ENCODE peak calls at places on chromosomes 4 and X, in five cellular contexts. One of them, this sample, is unnamed.
A peak's percentile ranks its signal among the peaks of the same experiment; 100 is the strongest.

GRCh38 chr4:123406862-123407261 is 10.3 kb downstream of the SPRY1 start:
- DNase-seq in PC-3: no peak
- DNase-seq in endothelial cell: no peak
- DNase-seq in astrocyte of the spinal cord: no peak
- DNase-seq in activated naive CD4-positive, alpha-beta T cell: no peak
- DNase-seq in this sample: no peak

GRCh38 chrX:53440631-53441517 is 6.7 kb upstream of the HSD17B10 start:
- DNase-seq in astrocyte of the spinal cord: peak; percentile 58
- DNase-seq in activated naive CD4-positive, alpha-beta T cell: no peak
- DNase-seq in PC-3: peak; percentile 72
- DNase-seq in endothelial cell: peak; percentile 3
- DNase-seq in this sample: peak; percentile 49

GRCh38 chrX:107205770-107206696 is at the start of the genes DNAAF6 and NUP62CL:
- DNase-seq in PC-3: peak; percentile 70
- DNase-seq in endothelial cell: peak; percentile 69
- DNase-seq in astrocyte of the spinal cord: peak; percentile 29
- DNase-seq in activated naive CD4-positive, alpha-beta T cell: peak; percentile 55
- DNase-seq in this sample: peak; percentile 53

GRCh38 chr4:174305961-174306360 is 22.2 kb downstream of the CEP44 start:
- DNase-seq in activated naive CD4-positive, alpha-beta T cell: no peak
- DNase-seq in astrocyte of the spinal cord: no peak
- DNase-seq in endothelial cell: no peak
- DNase-seq in PC-3: peak; percentile 65
- DNase-seq in this sample: no peak

GRCh38 chr4:24475756-24476155 is 108.6 kb downstream of the DHX15 start:
- DNase-seq in endothelial cell: no peak
- DNase-seq in PC-3: no peak
- DNase-seq in activated naive CD4-positive, alpha-beta T cell: no peak
- DNase-seq in astrocyte of the spinal cord: no peak
- DNase-seq in this sample: no peak

GRCh38 chr4:27117453-27117852 is 256.8 kb downstream of the STIM2 start:
- DNase-seq in activated naive CD4-positive, alpha-beta T cell: no peak
- DNase-seq in astrocyte of the spinal cord: no peak
- DNase-seq in endothelial cell: no peak
- DNase-seq in PC-3: no peak
- DNase-seq in this sample: no peak

GRCh38 chr4:40940317-40940720 is 190.6 kb downstream of the NSUN7 start:
- DNase-seq in endothelial cell: no peak
- DNase-seq in PC-3: no peak
- DNase-seq in activated naive CD4-positive, alpha-beta T cell: no peak
- DNase-seq in astrocyte of the spinal cord: no peak
- DNase-seq in this sample: no peak

GRCh38 chr4:73847507-73848182 is 5.5 kb upstream of the PF4V1 start:
- DNase-seq in endothelial cell: no peak
- DNase-seq in astrocyte of the spinal cord: no peak
- DNase-seq in PC-3: no peak
- DNase-seq in activated naive CD4-positive, alpha-beta T cell: no peak
- DNase-seq in this sample: no peak

GRCh38 chrX:41334866-41335589 is 1.1 kb downstream of the DDX3X start:
- DNase-seq in astrocyte of the spinal cord: peak; percentile 70
- DNase-seq in activated naive CD4-positive, alpha-beta T cell: peak; percentile 69
- DNase-seq in endothelial cell: peak; percentile 59
- DNase-seq in PC-3: peak; percentile 30
- DNase-seq in this sample: no peak

GRCh38 chr4:145842224-145842887 is 96.3 kb downstream of the ZNF827 start:
- DNase-seq in endothelial cell: no peak
- DNase-seq in PC-3: no peak
- DNase-seq in activated naive CD4-positive, alpha-beta T cell: no peak
- DNase-seq in astrocyte of the spinal cord: peak; percentile 32
- DNase-seq in this sample: peak; percentile 39

GRCh38 chr4:3615386-3616286 is 83.4 kb upstream of the LRPAP1 start:
- DNase-seq in endothelial cell: no peak
- DNase-seq in activated naive CD4-positive, alpha-beta T cell: no peak
- DNase-seq in astrocyte of the spinal cord: no peak
- DNase-seq in PC-3: no peak
- DNase-seq in this sample: no peak

GRCh38 chr4:8340721-8341680 is 71.4 kb downstream of the HTRA3 start:
- DNase-seq in endothelial cell: no peak
- DNase-seq in PC-3: no peak
- DNase-seq in astrocyte of the spinal cord: no peak
- DNase-seq in activated naive CD4-positive, alpha-beta T cell: no peak
- DNase-seq in this sample: no peak

GRCh38 chr4:6951880-6952381 is 42.3 kb downstream of the TBC1D14 start:
- DNase-seq in activated naive CD4-positive, alpha-beta T cell: no peak
- DNase-seq in astrocyte of the spinal cord: no peak
- DNase-seq in PC-3: no peak
- DNase-seq in endothelial cell: no peak
- DNase-seq in this sample: no peak

GRCh38 chr4:32841217-32841616 is 2121.0 kb downstream of the PCDH7 start:
- DNase-seq in activated naive CD4-positive, alpha-beta T cell: no peak
- DNase-seq in PC-3: no peak
- DNase-seq in endothelial cell: no peak
- DNase-seq in astrocyte of the spinal cord: no peak
- DNase-seq in this sample: no peak

GRCh38 chr4:170667814-170668213 is 578.1 kb upstream of the AADAT start:
- DNase-seq in astrocyte of the spinal cord: no peak
- DNase-seq in activated naive CD4-positive, alpha-beta T cell: no peak
- DNase-seq in PC-3: no peak
- DNase-seq in endothelial cell: no peak
- DNase-seq in this sample: no peak

GRCh38 chr4:123396294-123397275 is at the start of gene SPRY1:
- DNase-seq in activated naive CD4-positive, alpha-beta T cell: peak; percentile 53
- DNase-seq in astrocyte of the spinal cord: peak; percentile 93
- DNase-seq in PC-3: peak; percentile 92
- DNase-seq in endothelial cell: peak; percentile 80
- DNase-seq in this sample: peak; percentile 95

GRCh38 chr4:22465349-22465748 is 50.5 kb downstream of the ADGRA3 start:
- DNase-seq in endothelial cell: no peak
- DNase-seq in astrocyte of the spinal cord: no peak
- DNase-seq in activated naive CD4-positive, alpha-beta T cell: no peak
- DNase-seq in PC-3: no peak
- DNase-seq in this sample: no peak

GRCh38 chr4:175947117-175947722 is 118.4 kb upstream of the WDR17 start:
- DNase-seq in PC-3: peak; percentile 58
- DNase-seq in activated naive CD4-positive, alpha-beta T cell: no peak
- DNase-seq in endothelial cell: no peak
- DNase-seq in astrocyte of the spinal cord: peak; percentile 50
- DNase-seq in this sample: peak; percentile 45

GRCh38 chrX:154369453-154370299 is 4.8 kb downstream of the FLNA start:
- DNase-seq in activated naive CD4-positive, alpha-beta T cell: peak; percentile 54
- DNase-seq in astrocyte of the spinal cord: peak; percentile 96
- DNase-seq in PC-3: peak; percentile 92
- DNase-seq in endothelial cell: peak; percentile 43
- DNase-seq in this sample: peak; percentile 94

GRCh38 chr4:54227261-54228063 is 1.6 kb upstream of the PDGFRA start:
- DNase-seq in endothelial cell: peak; percentile 47
- DNase-seq in PC-3: peak; percentile 48
- DNase-seq in astrocyte of the spinal cord: peak; percentile 84
- DNase-seq in activated naive CD4-positive, alpha-beta T cell: no peak
- DNase-seq in this sample: peak; percentile 83

This sample was measured in astrocyte of the hippocampus.